ENCODE peak calls at places on chromosomes 2 and 18, in five cellular contexts. One of them, this sample, is unnamed. For H3K36me3, the result is how much of the 10 kb centered on the place peaks cover.

GRCh38 chr2:197130318-197130717 is 180.3 kb downstream of the ANKRD44 start:
- DNase-seq in breast epithelium: no peak
- DNase-seq in CD4-positive, CD25-positive, alpha-beta regulatory T cell: peak
- DNase-seq in endothelial cell of umbilical vein: no peak
- DNase-seq in GM12878: peak
- DNase-seq in this sample: no peak

GRCh38 chr2:189018636-189019035 is 44.5 kb downstream of the COL3A1 start:
- DNase-seq in endothelial cell of umbilical vein: no peak
- DNase-seq in breast epithelium: no peak
- DNase-seq in CD4-positive, CD25-positive, alpha-beta regulatory T cell: no peak
- DNase-seq in GM12878: no peak
- DNase-seq in this sample: no peak

GRCh38 chr2:176110975-176111663 is 4.0 kb downstream of the HOXD11 start:
- DNase-seq in endothelial cell of umbilical vein: peak
- DNase-seq in CD4-positive, CD25-positive, alpha-beta regulatory T cell: no peak
- DNase-seq in breast epithelium: peak
- DNase-seq in GM12878: no peak
- DNase-seq in this sample: no peak

GRCh38 chr2:72942881-72943418 is 25.6 kb downstream of the EMX1 start:
- DNase-seq in endothelial cell of umbilical vein: no peak
- DNase-seq in GM12878: no peak
- DNase-seq in breast epithelium: no peak
- DNase-seq in CD4-positive, CD25-positive, alpha-beta regulatory T cell: no peak
- DNase-seq in this sample: no peak

GRCh38 chr2:32678825-32679224 is 51.0 kb downstream of the TTC27 start:
- DNase-seq in breast epithelium: no peak
- DNase-seq in CD4-positive, CD25-positive, alpha-beta regulatory T cell: no peak
- DNase-seq in endothelial cell of umbilical vein: peak
- DNase-seq in GM12878: no peak
- DNase-seq in this sample: no peak

GRCh38 chr2:113212245-113213060 is 38.7 kb downstream of the PSD4 start:
- DNase-seq in endothelial cell of umbilical vein: no peak
- DNase-seq in breast epithelium: no peak
- DNase-seq in CD4-positive, CD25-positive, alpha-beta regulatory T cell: no peak
- DNase-seq in GM12878: no peak
- DNase-seq in this sample: no peak

GRCh38 chr2:60312618-60313017 is 240.8 kb downstream of the BCL11A start:
- DNase-seq in GM12878: peak
- DNase-seq in breast epithelium: no peak
- DNase-seq in endothelial cell of umbilical vein: no peak
- DNase-seq in CD4-positive, CD25-positive, alpha-beta regulatory T cell: no peak
- DNase-seq in this sample: no peak

GRCh38 chr2:68103656-68104055 is 40.9 kb upstream of the C1D start:
- DNase-seq in GM12878: no peak
- DNase-seq in CD4-positive, CD25-positive, alpha-beta regulatory T cell: no peak
- DNase-seq in breast epithelium: no peak
- DNase-seq in endothelial cell of umbilical vein: no peak
- DNase-seq in this sample: no peak

GRCh38 chr2:79530443-79530842 is 17.6 kb downstream of the CTNNA2 start:
- DNase-seq in endothelial cell of umbilical vein: no peak
- DNase-seq in CD4-positive, CD25-positive, alpha-beta regulatory T cell: no peak
- DNase-seq in breast epithelium: no peak
- DNase-seq in GM12878: no peak
- DNase-seq in this sample: no peak

GRCh38 chr2:200962821-200963128 is 685 bp downstream of the ORC2 start:
- DNase-seq in endothelial cell of umbilical vein: no peak
- DNase-seq in CD4-positive, CD25-positive, alpha-beta regulatory T cell: no peak
- DNase-seq in breast epithelium: no peak
- DNase-seq in GM12878: no peak
- DNase-seq in this sample: no peak

GRCh38 chr2:6202756-6203155 is 510.6 kb downstream of the SOX11 start:
- DNase-seq in endothelial cell of umbilical vein: no peak
- DNase-seq in breast epithelium: no peak
- DNase-seq in CD4-positive, CD25-positive, alpha-beta regulatory T cell: no peak
- DNase-seq in GM12878: no peak
- DNase-seq in this sample: no peak

GRCh38 chr2:125168442-125168841 is 1143.4 kb downstream of the CNTNAP5 start:
- DNase-seq in GM12878: no peak
- DNase-seq in breast epithelium: no peak
- DNase-seq in CD4-positive, CD25-positive, alpha-beta regulatory T cell: no peak
- DNase-seq in endothelial cell of umbilical vein: no peak
- DNase-seq in this sample: no peak

GRCh38 chr18:62396381-62396780 is 71.3 kb downstream of the TNFRSF11A start:
- DNase-seq in GM12878: no peak
- DNase-seq in endothelial cell of umbilical vein: no peak
- DNase-seq in CD4-positive, CD25-positive, alpha-beta regulatory T cell: no peak
- DNase-seq in breast epithelium: no peak
- DNase-seq in this sample: no peak

GRCh38 chr2:4693266-4693665 is 989.9 kb downstream of the DCDC2C start:
- DNase-seq in breast epithelium: no peak
- DNase-seq in CD4-positive, CD25-positive, alpha-beta regulatory T cell: no peak
- DNase-seq in GM12878: no peak
- DNase-seq in endothelial cell of umbilical vein: no peak
- DNase-seq in this sample: no peak

DNA sequence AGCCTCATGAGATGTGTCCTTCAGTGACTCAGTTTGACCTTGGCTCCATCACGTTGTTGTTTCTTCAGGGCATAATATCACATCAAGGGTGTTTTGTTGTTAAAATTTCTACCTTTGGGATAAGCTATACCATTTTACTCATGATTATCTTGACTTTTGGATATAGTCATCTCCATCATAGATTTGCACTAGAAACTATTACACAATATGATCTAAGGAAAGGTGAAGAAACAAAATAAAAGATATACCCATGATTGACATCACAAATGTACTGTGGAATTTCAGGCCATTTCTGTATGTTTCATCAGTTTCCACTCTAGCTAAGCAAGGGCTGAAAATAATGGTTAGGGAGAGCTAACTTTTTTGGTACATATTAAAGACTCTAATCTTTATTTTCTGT is 24.7 kb upstream of the FAM171B start:
- DNase-seq in breast epithelium: no peak
- DNase-seq in endothelial cell of umbilical vein: no peak
- DNase-seq in GM12878: no peak
- DNase-seq in CD4-positive, CD25-positive, alpha-beta regulatory T cell: no peak
- DNase-seq in this sample: no peak
- H3K36me3 ChIP-seq in breast epithelium: under half
- H3K36me3 ChIP-seq in endothelial cell of umbilical vein: half or more
- H3K36me3 ChIP-seq in GM12878: under half
- H3K36me3 ChIP-seq in CD4-positive, CD25-positive, alpha-beta regulatory T cell: half or more
- H3K36me3 ChIP-seq in this sample: under half

GRCh38 chr2:119112770-119113488 is 45.6 kb downstream of the C1QL2 start:
- DNase-seq in endothelial cell of umbilical vein: no peak
- DNase-seq in GM12878: no peak
- DNase-seq in CD4-positive, CD25-positive, alpha-beta regulatory T cell: no peak
- DNase-seq in breast epithelium: no peak
- DNase-seq in this sample: no peak
- H3K36me3 ChIP-seq in endothelial cell of umbilical vein: under half
- H3K36me3 ChIP-seq in GM12878: under half
- H3K36me3 ChIP-seq in CD4-positive, CD25-positive, alpha-beta regulatory T cell: under half
- H3K36me3 ChIP-seq in breast epithelium: under half
- H3K36me3 ChIP-seq in this sample: under half

DNA sequence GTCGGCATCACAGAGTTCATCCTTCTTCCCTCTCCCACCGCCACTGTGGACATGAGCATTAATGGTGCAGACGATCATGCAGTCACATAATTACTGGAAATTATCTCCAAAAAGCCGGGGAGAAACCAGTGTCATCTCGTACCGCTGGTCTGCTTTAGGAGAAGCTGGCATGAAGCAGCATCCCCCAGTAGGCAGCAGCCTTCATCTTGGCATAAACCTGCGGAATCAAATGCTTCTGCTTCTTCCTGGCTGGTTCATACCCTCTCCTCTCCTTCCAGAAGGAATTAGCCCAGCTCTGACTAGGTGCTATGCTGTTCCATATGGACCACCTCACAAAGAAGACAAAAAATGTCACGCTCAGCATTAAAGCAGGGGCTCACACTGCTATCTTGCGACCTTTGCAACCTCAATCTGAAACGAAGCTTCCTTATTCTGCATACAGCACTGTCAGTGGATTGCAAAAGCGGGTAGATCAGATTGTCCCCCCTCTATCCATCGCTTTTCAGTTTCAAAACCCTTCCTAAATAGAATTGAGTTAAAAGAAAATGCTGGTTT is 211.9 kb upstream of the ZNF521 start:
- DNase-seq in breast epithelium: no peak
- DNase-seq in GM12878: no peak
- DNase-seq in endothelial cell of umbilical vein: no peak
- DNase-seq in CD4-positive, CD25-positive, alpha-beta regulatory T cell: no peak
- DNase-seq in this sample: no peak
- H3K36me3 ChIP-seq in breast epithelium: under half
- H3K36me3 ChIP-seq in GM12878: under half
- H3K36me3 ChIP-seq in endothelial cell of umbilical vein: under half
- H3K36me3 ChIP-seq in CD4-positive, CD25-positive, alpha-beta regulatory T cell: under half
- H3K36me3 ChIP-seq in this sample: under half

GRCh38 chr18:75071484-75071785 is 137.5 kb downstream of the PTGR3 start:
- DNase-seq in endothelial cell of umbilical vein: no peak
- DNase-seq in CD4-positive, CD25-positive, alpha-beta regulatory T cell: no peak
- DNase-seq in breast epithelium: no peak
- DNase-seq in GM12878: no peak
- DNase-seq in this sample: no peak

GRCh38 chr18:75068682-75069435 is 140.1 kb downstream of the PTGR3 start:
- DNase-seq in breast epithelium: no peak
- DNase-seq in GM12878: no peak
- DNase-seq in endothelial cell of umbilical vein: peak
- DNase-seq in CD4-positive, CD25-positive, alpha-beta regulatory T cell: no peak
- DNase-seq in this sample: no peak

GRCh38 chr18:75071866-75072671 is 136.9 kb downstream of the PTGR3 start:
- DNase-seq in GM12878: no peak
- DNase-seq in breast epithelium: no peak
- DNase-seq in CD4-positive, CD25-positive, alpha-beta regulatory T cell: no peak
- DNase-seq in endothelial cell of umbilical vein: no peak
- DNase-seq in this sample: no peak

GRCh38 chr18:75070625-75071483 is 138.1 kb downstream of the PTGR3 start:
- DNase-seq in breast epithelium: no peak
- DNase-seq in endothelial cell of umbilical vein: peak
- DNase-seq in CD4-positive, CD25-positive, alpha-beta regulatory T cell: peak
- DNase-seq in GM12878: peak
- DNase-seq in this sample: no peak

DNA sequence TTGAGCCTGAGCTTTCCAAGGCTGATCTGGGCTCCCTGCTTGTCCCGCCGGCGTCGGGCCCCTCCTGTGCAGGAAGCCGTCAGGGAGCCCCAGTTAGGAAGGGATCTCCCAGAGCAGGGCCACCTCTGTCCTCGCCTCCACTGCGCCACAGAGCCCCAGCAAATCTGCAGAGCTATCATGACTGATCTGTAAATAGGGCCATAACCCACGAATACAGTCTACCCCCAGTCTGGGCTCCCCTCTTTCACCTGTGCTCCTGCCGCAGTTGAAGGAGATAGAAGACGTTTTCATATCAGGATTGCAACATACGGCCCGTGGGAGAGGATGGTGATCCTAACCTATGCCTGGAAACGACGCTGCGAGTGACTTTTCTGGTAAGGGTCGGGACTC is 138.7 kb downstream of the PTGR3 start:
- DNase-seq in CD4-positive, CD25-positive, alpha-beta regulatory T cell: no peak
- DNase-seq in breast epithelium: no peak
- DNase-seq in GM12878: no peak
- DNase-seq in endothelial cell of umbilical vein: no peak
- DNase-seq in this sample: no peak
- H3K36me3 ChIP-seq in CD4-positive, CD25-positive, alpha-beta regulatory T cell: under half
- H3K36me3 ChIP-seq in breast epithelium: under half
- H3K36me3 ChIP-seq in GM12878: under half
- H3K36me3 ChIP-seq in endothelial cell of umbilical vein: under half
- H3K36me3 ChIP-seq in this sample: under half

GRCh38 chr2:239198221-239198620 is 202.6 kb downstream of the HDAC4 start:
- DNase-seq in endothelial cell of umbilical vein: no peak
- DNase-seq in GM12878: no peak
- DNase-seq in breast epithelium: no peak
- DNase-seq in CD4-positive, CD25-positive, alpha-beta regulatory T cell: no peak
- DNase-seq in this sample: peak
- H3K36me3 ChIP-seq in endothelial cell of umbilical vein: under half
- H3K36me3 ChIP-seq in GM12878: under half
- H3K36me3 ChIP-seq in breast epithelium: under half
- H3K36me3 ChIP-seq in CD4-positive, CD25-positive, alpha-beta regulatory T cell: under half
- H3K36me3 ChIP-seq in this sample: under half

GRCh38 chr18:22985250-22985649 is 52.1 kb downstream of the RBBP8 start:
- DNase-seq in GM12878: no peak
- DNase-seq in CD4-positive, CD25-positive, alpha-beta regulatory T cell: no peak
- DNase-seq in breast epithelium: no peak
- DNase-seq in endothelial cell of umbilical vein: no peak
- DNase-seq in this sample: no peak

GRCh38 chr18:22983175-22983574 is 50.0 kb downstream of the RBBP8 start:
- DNase-seq in breast epithelium: no peak
- DNase-seq in CD4-positive, CD25-positive, alpha-beta regulatory T cell: peak
- DNase-seq in endothelial cell of umbilical vein: peak
- DNase-seq in GM12878: no peak
- DNase-seq in this sample: no peak

GRCh38 chr18:22988208-22988607 is 55.1 kb downstream of the RBBP8 start:
- DNase-seq in CD4-positive, CD25-positive, alpha-beta regulatory T cell: no peak
- DNase-seq in endothelial cell of umbilical vein: no peak
- DNase-seq in GM12878: no peak
- DNase-seq in breast epithelium: no peak
- DNase-seq in this sample: no peak

GRCh38 chr18:22987547-22988182 is 54.5 kb downstream of the RBBP8 start:
- DNase-seq in GM12878: no peak
- DNase-seq in CD4-positive, CD25-positive, alpha-beta regulatory T cell: no peak
- DNase-seq in breast epithelium: no peak
- DNase-seq in endothelial cell of umbilical vein: no peak
- DNase-seq in this sample: no peak
- H3K36me3 ChIP-seq in GM12878: under half
- H3K36me3 ChIP-seq in CD4-positive, CD25-positive, alpha-beta regulatory T cell: under half
- H3K36me3 ChIP-seq in breast epithelium: under half
- H3K36me3 ChIP-seq in endothelial cell of umbilical vein: under half
- H3K36me3 ChIP-seq in this sample: under half